ENCODE peak calls at places on chromosomes 3 and 15, in seven cellular contexts. P is neural crest cell; R is cardiac muscle cell; I is effector memory CD4-positive, alpha-beta T cell; Y is T1000; V is tibial artery; W is immature natural killer cell. K is an unnamed sample.

GRCh38 chr3:42846682-42847522 is 28.8 kb downstream of the CYP8B1 start:
- DNase-seq in V (peak), P (no peak), R (no peak), W (peak), I (no peak), Y (no peak), K (no peak)

GRCh38 chr15:92810418-92811138 is 89.5 kb upstream of the CHD2 start:
- DNase-seq in V (peak), P (peak), I (no peak), Y (no peak), R (peak), W (no peak), K (peak)

GRCh38 chr3:71461749-71462483 is 121.6 kb downstream of the FOXP1 start:
- DNase-seq in I (no peak), P (no peak), Y (no peak), W (no peak), R (no peak), V (no peak), K (no peak)

GRCh38 chr15:88477126-88477525 is 9.6 kb downstream of the MRPS11 start:
- DNase-seq in R (no peak), P (no peak), W (no peak), V (no peak), Y (no peak), I (no peak), K (peak)

GRCh38 chr3:23206371-23206770 is 3.2 kb downstream of the UBE2E2 start:
- DNase-seq in I (no peak), P (no peak), V (no peak), R (no peak), W (no peak), Y (no peak), K (no peak)

GRCh38 chr15:77974098-77974414 is 103.5 kb downstream of the TBC1D2B start:
- DNase-seq in R (peak), Y (no peak), P (no peak), I (no peak), W (no peak), V (no peak), K (peak)

GRCh38 chr3:106688463-106688862 is 688.8 kb upstream of the CCDC54 start:
- DNase-seq in W (no peak), V (peak), R (peak), P (no peak), Y (peak), I (no peak), K (no peak)

GRCh38 chr15:47718474-47719440 is 1.5 kb downstream of the SEMA6D start:
- DNase-seq in R (peak), Y (no peak), I (no peak), V (peak), P (no peak), W (no peak), K (no peak)

GRCh38 chr3:141646760-141647561 is 91.1 kb upstream of the RNF7 start:
- DNase-seq in R (peak), P (peak), V (peak), I (no peak), Y (no peak), W (no peak), K (no peak)

GRCh38 chr3:144162042-144162441 is 190.4 kb downstream of the DIPK2A start:
- DNase-seq in Y (no peak), W (no peak), R (peak), I (no peak), P (no peak), V (no peak), K (no peak)

GRCh38 chr3:32200991-32201758 is 37.3 kb upstream of the CMTM8 start:
- DNase-seq in Y (no peak), P (no peak), I (no peak), R (peak), V (no peak), W (no peak), K (no peak)

GRCh38 chr3:119428538-119428937 is 34.9 kb downstream of the TMEM39A start:
- DNase-seq in I (no peak), Y (no peak), V (no peak), R (no peak), W (no peak), P (no peak), K (no peak)

GRCh38 chr3:147872568-147872967 is 463.4 kb downstream of the ZIC1 start:
- DNase-seq in R (no peak), V (no peak), I (no peak), P (no peak), W (no peak), Y (no peak), K (no peak)

GRCh38 chr3:182349051-182349450 is 444.3 kb upstream of the ATP11B start:
- DNase-seq in V (no peak), I (no peak), R (no peak), P (no peak), Y (no peak), W (no peak), K (no peak)

GRCh38 chr3:6655275-6655674 is 205.6 kb upstream of the GRM7 start:
- DNase-seq in I (no peak), Y (no peak), P (no peak), V (no peak), W (no peak), R (no peak), K (no peak)

GRCh38 chr3:117624424-117624823 is 914.8 kb downstream of the TUSC7 start:
- DNase-seq in V (no peak), W (no peak), P (no peak), I (no peak), R (no peak), Y (no peak), K (no peak)

GRCh38 chr15:82108489-82109078 is 62.8 kb upstream of the MEX3B start:
- DNase-seq in Y (peak), W (peak), I (peak), V (peak), R (peak), P (peak), K (no peak)

GRCh38 chr3:14803101-14803980 is 15.4 kb upstream of the FGD5 start:
- DNase-seq in I (no peak), V (no peak), R (peak), W (no peak), Y (no peak), P (no peak), K (no peak)

GRCh38 chr3:128012050-128012449 is 40.2 kb upstream of the SEC61A1 start:
- DNase-seq in Y (no peak), I (no peak), P (no peak), V (no peak), R (no peak), W (no peak), K (no peak)

GRCh38 chr3:54859204-54859603 is 68.7 kb downstream of the LRTM1 start:
- DNase-seq in P (no peak), I (no peak), W (no peak), V (no peak), R (peak), Y (no peak), K (no peak)

GRCh38 chr3:14444380-14444779 is 42.0 kb downstream of the SLC6A6 start:
- DNase-seq in V (no peak), Y (no peak), I (no peak), P (no peak), W (peak), R (no peak), K (no peak)

GRCh38 chr15:48300038-48300437 is 31.2 kb upstream of the DUT start:
- DNase-seq in W (no peak), R (no peak), V (no peak), I (no peak), Y (no peak), P (no peak), K (no peak)

GRCh38 chr3:37124431-37124830 is 50.0 kb downstream of the LRRFIP2 start:
- DNase-seq in P (no peak), V (no peak), I (no peak), W (no peak), Y (no peak), R (peak), K (no peak)

GRCh38 chr15:92801412-92801773 is 98.7 kb upstream of the CHD2 start:
- DNase-seq in I (no peak), V (no peak), P (no peak), R (peak), Y (no peak), W (no peak), K (no peak)

GRCh38 chr3:64410226-64410625 is 185.0 kb upstream of the PRICKLE2 start:
- DNase-seq in W (no peak), I (no peak), P (no peak), Y (no peak), R (no peak), V (no peak), K (no peak)

GRCh38 chr15:72796515-72797337 is 13.2 kb upstream of the ADPGK start:
- DNase-seq in W (peak), P (peak), I (no peak), Y (peak), R (peak), V (no peak), K (peak)

GRCh38 chr15:95698971-95699370 is 631.5 kb upstream of the NR2F2 start:
- DNase-seq in I (no peak), W (no peak), R (no peak), V (no peak), Y (no peak), P (no peak), K (no peak)

GRCh38 chr15:68449389-68449788 is 17.4 kb upstream of the ITGA11 start:
- DNase-seq in P (no peak), R (no peak), W (no peak), I (no peak), V (no peak), Y (no peak), K (no peak)

GRCh38 chr3:153038779-153039178 is 123.2 kb upstream of the RAP2B start:
- DNase-seq in P (no peak), W (no peak), Y (no peak), I (no peak), R (no peak), V (no peak), K (no peak)

GRCh38 chr3:21641959-21642358 is 109.1 kb downstream of the ZNF385D start:
- DNase-seq in Y (no peak), W (no peak), I (no peak), V (no peak), P (no peak), R (no peak), K (no peak)

GRCh38 chr3:106302451-106303221 is 433.8 kb upstream of the CBLB start:
- DNase-seq in Y (no peak), W (no peak), V (no peak), I (no peak), R (no peak), P (no peak), K (no peak)

GRCh38 chr3:123353227-123353851 is 95.6 kb downstream of the ADCY5 start:
- DNase-seq in P (no peak), W (no peak), V (no peak), R (no peak), Y (no peak), I (no peak), K (peak)

GRCh38 chr3:12049675-12050074 is 45.5 kb downstream of the SYN2 start:
- DNase-seq in R (peak), W (no peak), V (no peak), P (no peak), Y (no peak), I (no peak), K (no peak)

GRCh38 chr3:45807133-45807532 is 10.8 kb upstream of the SLC6A20 start:
- DNase-seq in Y (no peak), W (no peak), R (no peak), P (no peak), I (no peak), V (no peak), K (no peak)

GRCh38 chr3:79369306-79369705 is 398.5 kb downstream of the ROBO1 start:
- DNase-seq in R (peak), V (no peak), P (no peak), W (no peak), Y (no peak), I (no peak), K (no peak)

GRCh38 chr3:47852604-47853397 is 49.9 kb downstream of the DHX30 start:
- DNase-seq in R (no peak), I (no peak), P (no peak), V (no peak), W (no peak), Y (no peak), K (no peak)

GRCh38 chr15:89781891-89782618 is 5.9 kb downstream of the MESP2 start:
- DNase-seq in Y (peak), V (no peak), I (no peak), R (peak), P (no peak), W (no peak), K (no peak)

GRCh38 chr3:58009749-58010535 is 1.7 kb downstream of the FLNB start:
- DNase-seq in V (no peak), R (no peak), P (no peak), W (no peak), I (no peak), Y (no peak), K (no peak)